ENCODE peak calls at places on chromosomes 3 and 15, in eight cellular contexts. F is stimulated activated naive B cell treated with anti-CD40 and anti-IgM and Interleukin-4, amounts not matched to agents 10 μg/mL and 1 μg/mL and 100 μg/mL, for 72 hours; J is A549; O is left cardiac atrium; S is lower lobe of right lung; I is GM18507; P is HuH-7.5; A is T-helper 9 cell. Y is an unnamed sample.

GRCh38 chr3:59286791-59287531 is 237.1 kb upstream of the CFAP20DC start:
- DNase-seq in P (no peak), O (peak; percentile 42), J (no peak), S (peak; percentile 58), I (no peak), F (no peak), A (no peak), Y (no peak)

GRCh38 chr3:114449271-114450007 is 155.6 kb downstream of the TIGIT start:
- DNase-seq in A (no peak), P (no peak), I (no peak), F (no peak), S (no peak), J (no peak), O (no peak), Y (no peak)

GRCh38 chr3:134911611-134912604 is 116.8 kb downstream of the EPHB1 start:
- DNase-seq in S (no peak), P (no peak), I (no peak), O (no peak), A (no peak), J (no peak), F (no peak), Y (no peak)

GRCh38 chr3:62795978-62796635 is 79.1 kb downstream of the CADPS start:
- DNase-seq in F (no peak), O (no peak), J (no peak), P (no peak), S (no peak), I (no peak), A (no peak), Y (no peak)

GRCh38 chr3:118850687-118851086 is 184.0 kb downstream of the IGSF11 start:
- DNase-seq in S (no peak), O (no peak), A (no peak), I (no peak), J (no peak), P (no peak), F (no peak), Y (no peak)

GRCh38 chr15:96138985-96139384 is 191.5 kb upstream of the NR2F2 start:
- DNase-seq in S (no peak), J (no peak), A (no peak), F (no peak), O (no peak), P (no peak), I (no peak), Y (no peak)

GRCh38 chr3:137116619-137117018 is 158.8 kb downstream of the IL20RB start:
- DNase-seq in F (no peak), J (no peak), P (no peak), O (no peak), I (no peak), A (no peak), S (no peak), Y (no peak)

GRCh38 chr15:23073890-23074631 is 34.7 kb upstream of the TUBGCP5 start:
- DNase-seq in O (peak; percentile 34), A (no peak), F (no peak), P (no peak), S (peak; percentile 58), I (no peak), J (no peak), Y (no peak)

GRCh38 chr3:32056559-32057290 is 49.7 kb upstream of the GPD1L start:
- DNase-seq in I (no peak), A (no peak), F (no peak), J (no peak), S (no peak), O (no peak), P (no peak), Y (no peak)

GRCh38 chr3:53763353-53763752 is 82.9 kb downstream of the CHDH start:
- DNase-seq in A (no peak), S (no peak), I (no peak), P (no peak), J (no peak), F (no peak), O (no peak), Y (no peak)

GRCh38 chr15:35182841-35183479 is 97.9 kb upstream of the NANOGP8 start:
- DNase-seq in O (no peak), P (no peak), I (no peak), A (no peak), F (no peak), J (no peak), S (no peak), Y (no peak)

GRCh38 chr15:61517776-61518175 is 288.7 kb upstream of the RORA start:
- DNase-seq in S (no peak), P (no peak), I (no peak), J (no peak), F (no peak), A (no peak), O (no peak), Y (no peak)

GRCh38 chr3:106068386-106068785 is 199.6 kb upstream of the CBLB start:
- DNase-seq in I (no peak), P (no peak), A (no peak), O (no peak), J (no peak), F (no peak), S (no peak), Y (no peak)

GRCh38 chr15:32715276-32715675 is 2.5 kb upstream of the GREM1 start:
- DNase-seq in A (no peak), P (no peak), F (no peak), J (no peak), S (no peak), I (peak; percentile 9), O (no peak), Y (no peak)

GRCh38 chr3:195263925-195264575 is 6.9 kb downstream of the XXYLT1 start:
- DNase-seq in J (no peak), A (no peak), F (no peak), S (no peak), I (no peak), O (no peak), P (no peak), Y (no peak)

GRCh38 chr15:58203537-58203936 is 65.4 kb downstream of the AQP9 start:
- DNase-seq in O (no peak), A (no peak), P (no peak), J (no peak), F (no peak), I (no peak), S (no peak), Y (no peak)

GRCh38 chr3:162224736-162225135 is 728.1 kb downstream of the OTOL1 start:
- DNase-seq in J (no peak), O (no peak), P (no peak), F (no peak), S (no peak), I (no peak), A (no peak), Y (no peak)

GRCh38 chr3:130839815-130840214 is 54.1 kb upstream of the ATP2C1 start:
- DNase-seq in S (no peak), P (no peak), A (no peak), F (no peak), J (no peak), O (no peak), I (no peak), Y (no peak)

GRCh38 chr3:52366527-52366926 is 50.4 kb downstream of the DNAH1 start:
- DNase-seq in O (no peak), F (no peak), P (no peak), A (no peak), I (no peak), J (no peak), S (no peak), Y (no peak)

GRCh38 chr3:181076558-181076957 is 87.0 kb upstream of the DNAJC19 start:
- DNase-seq in A (no peak), I (no peak), F (no peak), O (no peak), P (no peak), J (no peak), S (no peak), Y (no peak)

GRCh38 chr3:44375450-44375849 is 36.9 kb downstream of the TCAIM start:
- DNase-seq in A (no peak), I (no peak), F (no peak), O (no peak), J (no peak), P (no peak), S (no peak), Y (no peak)

GRCh38 chr3:126716057-126716456 is 12.0 kb downstream of the CHCHD6 start:
- DNase-seq in A (no peak), O (no peak), S (peak; percentile 54), J (no peak), F (no peak), I (no peak), P (no peak), Y (no peak)

GRCh38 chr3:63876260-63876659 is 12.6 kb downstream of the ATXN7 start:
- DNase-seq in O (no peak), A (no peak), J (no peak), F (no peak), I (no peak), S (no peak), P (no peak), Y (no peak)

GRCh38 chr3:11136116-11136515 is 18.2 kb upstream of the HRH1 start:
- DNase-seq in A (no peak), S (no peak), P (no peak), F (no peak), O (no peak), I (no peak), J (no peak), Y (no peak)

GRCh38 chr3:128378631-128379347 is 87.9 kb downstream of the DNAJB8 start:
- DNase-seq in S (no peak), P (no peak), F (no peak), O (peak; percentile 57), I (no peak), A (no peak), J (no peak), Y (no peak)

GRCh38 chr3:126449621-126450051 is 26.1 kb downstream of the ZXDC start:
- DNase-seq in O (no peak), A (no peak), P (no peak), F (no peak), J (no peak), I (no peak), S (no peak), Y (no peak)

GRCh38 chr15:36951747-36952247 is 148.6 kb downstream of the MEIS2 start:
- DNase-seq in I (no peak), A (no peak), O (no peak), P (no peak), S (no peak), F (no peak), J (peak; percentile 2), Y (no peak)

GRCh38 chr3:159923961-159924360 is 64.7 kb upstream of the IL12A start:
- DNase-seq in F (no peak), J (no peak), P (no peak), O (no peak), A (no peak), I (no peak), S (no peak), Y (no peak)

GRCh38 chr3:64685800-64686445 is 1.9 kb downstream of the ADAMTS9 start:
- DNase-seq in I (no peak), J (peak; percentile 57), A (no peak), O (peak; percentile 92), S (peak; percentile 90), F (no peak), P (peak; percentile 67), Y (no peak)

Y was measured in CD4-positive, alpha-beta T cell.